ENCODE peak calls at places on chromosomes 1 and 21, in eight cellular contexts. V is stimulated activated CD4-positive, alpha-beta T cell treated with anti-CD3 and anti-CD28 coated beads, Interleukin-2, amount 100 ng/mL, for 48 hours; M is activated T-cell treated with anti-CD3 and anti-CD28 coated beads, Interleukin-2, amount 50 U/mL, for 72 hours; G is stromal cell of bone marrow; N is EL; H is dorsolateral prefrontal cortex; O is activated T-helper 1 cell treated with Interleukin-2 at 50 U/mL for 16 hours; A is AG08396. X is an unnamed sample.

GRCh38 chr1:60173006-60173405 is 99.4 kb upstream of the C1orf87 start:
- DNase-seq in V (no peak), M (no peak), G (no peak), N (no peak), H (no peak), O (no peak), A (no peak), X (no peak)

GRCh38 chr1:71045463-71046028 is 2.1 kb downstream of the PTGER3 start:
- DNase-seq in V (no peak), M (no peak), G (no peak), N (no peak), H (no peak), O (no peak), A (no peak), X (no peak)

GRCh38 chr21:32372755-32373154 is 20.1 kb downstream of the URB1 start:
- DNase-seq in V (no peak), M (no peak), G (no peak), N (no peak), H (no peak), O (no peak), A (no peak), X (no peak)

GRCh38 chr1:75330633-75331032 is 196.4 kb downstream of the LHX8 start:
- DNase-seq in V (no peak), M (no peak), G (no peak), N (no peak), H (no peak), O (no peak), A (no peak), X (no peak)

GRCh38 chr1:226064816-226065248 is 2.3 kb downstream of the H3-3A start:
- DNase-seq in V (no peak), M (no peak), G (no peak), N (peak), H (peak), O (no peak), A (peak), X (no peak)

GRCh38 chr1:115837762-115838421 is 3.0 kb downstream of the NHLH2 start:
- DNase-seq in V (no peak), M (peak), G (no peak), N (no peak), H (no peak), O (no peak), A (no peak), X (no peak)

GRCh38 chr1:19648689-19649088 is 4.6 kb downstream of the NBL1 start:
- DNase-seq in V (no peak), M (peak), G (no peak), N (no peak), H (no peak), O (no peak), A (no peak), X (no peak)

GRCh38 chr1:61797045-61797755 is 54.9 kb downstream of the PATJ start:
- DNase-seq in V (no peak), M (no peak), G (peak), N (no peak), H (no peak), O (no peak), A (no peak), X (no peak)

GRCh38 chr1:213830371-213830770 is 157.4 kb upstream of the PROX1 start:
- DNase-seq in V (no peak), M (no peak), G (no peak), N (no peak), H (no peak), O (no peak), A (no peak), X (no peak)

GRCh38 chr1:13809461-13810159 is 109.6 kb downstream of the PRDM2 start:
- DNase-seq in V (no peak), M (peak), G (no peak), N (no peak), H (no peak), O (no peak), A (no peak), X (no peak)

GRCh38 chr1:112575154-112575804 is 43.7 kb downstream of the ST7L start:
- DNase-seq in V (no peak), M (no peak), G (peak), N (peak), H (no peak), O (no peak), A (peak), X (no peak)

GRCh38 chr1:152582647-152583046 is 2.3 kb upstream of the LCE3D start:
- DNase-seq in V (no peak), M (no peak), G (peak), N (no peak), H (no peak), O (no peak), A (no peak), X (no peak)

GRCh38 chr1:208988811-208989222 is 594.7 kb upstream of the CAMK1G start:
- DNase-seq in V (peak), M (peak), G (peak), N (peak), H (no peak), O (no peak), A (peak), X (no peak)

GRCh38 chr1:36425791-36426190 is 24.5 kb downstream of the OSCP1 start:
- DNase-seq in V (no peak), M (peak), G (no peak), N (no peak), H (no peak), O (no peak), A (no peak), X (no peak)

X was measured in activated CD4-positive, alpha-beta T cell treated with anti-CD3 and anti-CD28 coated beads for 24 hours.